ENCODE peak calls at places on chromosomes 16 and 17, in eight cellular contexts. L is heart left ventricle, P is IMR-90, I is tibial nerve, R is breast epithelium, Z is transverse colon, H is HCT116, Y is H1. K is an unnamed sample. For H3K27me3 and H3K4me1, the result is how much of the 10 kb centered on the place peaks cover.

GRCh38 chr16:11080999-11081630 is 136.8 kb downstream of the CLEC16A start:
- DNase-seq in H (no peak), P (no peak), Z (no peak), L (peak), Y (no peak), R (no peak), I (no peak), K (no peak)

GRCh38 chr17:79087428-79088143 is 13.0 kb downstream of the ENGASE start:
- DNase-seq in Z (peak), Y (peak), L (peak), I (peak), R (peak), P (peak), H (peak), K (no peak)

GRCh38 chr16:55370762-55371482 is 46.9 kb downstream of the IRX6 start:
- DNase-seq in P (peak), L (peak), I (peak), Y (peak), H (no peak), R (peak), Z (peak), K (peak)

GRCh38 chr17:78358538-78359215 is 1.2 kb downstream of the SOCS3 start:
- DNase-seq in Y (no peak), Z (peak), R (no peak), P (peak), L (no peak), H (no peak), I (no peak), K (no peak)

GRCh38 chr17:6421700-6422604 is 13.0 kb downstream of the AIPL1 start:
- DNase-seq in R (peak), H (peak), L (peak), Y (peak), P (peak), Z (peak), I (peak), K (no peak)

GRCh38 chr17:62704381-62704971 is 77.0 kb downstream of the MRC2 start:
- DNase-seq in P (peak), I (no peak), Z (peak), R (no peak), H (no peak), Y (peak), L (no peak), K (no peak)

GRCh38 chr16:65991149-65991701 is 375.3 kb upstream of the CDH5 start:
- DNase-seq in I (no peak), L (no peak), Y (no peak), Z (no peak), P (no peak), H (no peak), R (no peak), K (no peak)

GRCh38 chr17:82006468-82007227 is 16.0 kb downstream of the CENPX start:
- DNase-seq in I (no peak), Y (no peak), Z (no peak), R (no peak), P (peak), H (no peak), L (peak), K (no peak)

GRCh38 chr17:57626520-57627210 is 118.4 kb downstream of the CCDC182 start:
- DNase-seq in I (no peak), P (no peak), L (peak), Y (no peak), H (no peak), R (no peak), Z (no peak), K (no peak)

GRCh38 chr16:14309001-14309886 is 238.1 kb downstream of the MRTFB start:
- DNase-seq in R (peak), I (no peak), L (no peak), H (no peak), P (peak), Z (no peak), Y (no peak), K (no peak)

GRCh38 chr16:70460737-70461261 is 6.4 kb downstream of the FCSK start:
- DNase-seq in Z (no peak), L (no peak), I (no peak), P (peak), H (no peak), Y (no peak), R (no peak), K (no peak)

GRCh38 chr16:86410076-86410475 is 100.3 kb upstream of the FOXF1 start:
- DNase-seq in Y (no peak), Z (no peak), P (no peak), H (no peak), L (no peak), R (no peak), I (no peak), K (no peak)

GRCh38 chr17:81858170-81858966 is 2.0 kb downstream of the P4HB start:
- DNase-seq in H (no peak), I (no peak), P (no peak), L (no peak), Z (no peak), Y (no peak), R (no peak), K (no peak)

GRCh38 chr17:72136692-72137550 is 16.1 kb downstream of the SOX9 start:
- DNase-seq in I (no peak), H (peak), Y (no peak), Z (no peak), R (no peak), P (peak), L (no peak), K (no peak)

GRCh38 chr17:68600881-68601564 is at the start of gene FAM20A:
- DNase-seq in R (no peak), Z (peak), H (no peak), P (no peak), L (peak), I (no peak), Y (peak), K (peak)

GRCh38 chr16:468072-468821 is 42.8 kb downstream of the RAB11FIP3 start:
- DNase-seq in H (no peak), P (no peak), Z (no peak), I (no peak), R (no peak), L (no peak), Y (no peak), K (no peak)

GRCh38 chr16:27690604-27691003 is 140.7 kb downstream of the KATNIP start:
- DNase-seq in R (no peak), P (peak), Z (peak), L (no peak), I (no peak), Y (peak), H (peak), K (no peak)

GRCh38 chr17:79340286-79340685 is 265.7 kb downstream of the ENGASE start:
- DNase-seq in P (no peak), H (no peak), R (no peak), Y (no peak), Z (peak), I (no peak), L (no peak), K (no peak)

GRCh38 chr17:81392909-81393654 is 2.2 kb upstream of the BAHCC1 start:
- DNase-seq in Y (peak), I (no peak), R (no peak), L (no peak), Z (no peak), P (no peak), H (no peak), K (no peak)

GRCh38 chr16:11152205-11152604 is 103.8 kb downstream of the SOCS1 start:
- DNase-seq in H (no peak), Z (no peak), Y (no peak), I (no peak), L (no peak), R (no peak), P (no peak), K (no peak)

GRCh38 chr17:64300566-64300965 is 37.5 kb upstream of the TEX2 start:
- DNase-seq in L (no peak), P (no peak), I (no peak), H (no peak), R (no peak), Y (no peak), Z (no peak), K (no peak)

GRCh38 chr16:31453255-31454204 is 5.8 kb upstream of the ARMC5 start:
- DNase-seq in Z (peak), H (no peak), I (no peak), L (peak), P (peak), Y (no peak), R (no peak), K (peak)

GRCh38 chr17:82213251-82214011 is 789 bp upstream of the CCDC57 start:
- DNase-seq in Y (peak), R (no peak), I (no peak), L (no peak), P (peak), H (no peak), Z (peak), K (peak)

GRCh38 chr17:43644081-43644480 is 17.6 kb downstream of the MEOX1 start:
- DNase-seq in P (no peak), R (no peak), L (peak), Y (no peak), H (no peak), Z (no peak), I (no peak), K (no peak)

GRCh38 chr17:8577868-8578267 is 52.7 kb downstream of the MYH10 start:
- DNase-seq in Y (no peak), P (no peak), Z (no peak), H (no peak), R (no peak), L (no peak), I (no peak), K (no peak)

GRCh38 chr17:49914096-49914490 is 54.9 kb upstream of the DLX4 start:
- DNase-seq in I (no peak), R (no peak), P (no peak), Y (no peak), L (no peak), Z (no peak), H (no peak), K (no peak)

GRCh38 chr16:27414803-27415431 is 12.9 kb downstream of the IL21R start:
- DNase-seq in Z (no peak), R (no peak), H (no peak), L (no peak), I (no peak), Y (peak), P (no peak), K (no peak)

GRCh38 chr16:19179890-19180490 is 11.9 kb downstream of the SYT17 start:
- DNase-seq in L (peak), P (peak), Z (peak), I (no peak), R (no peak), H (peak), Y (peak), K (peak)

GRCh38 chr17:27497696-27498095 is 41.4 kb downstream of the KSR1 start:
- DNase-seq in P (no peak), Z (no peak), H (no peak), L (no peak), R (no peak), I (no peak), Y (no peak), K (no peak)

GRCh38 chr17:47708864-47709541 is 15.0 kb downstream of the TBKBP1 start:
- DNase-seq in I (no peak), Z (no peak), H (no peak), R (no peak), Y (peak), P (peak), L (peak), K (no peak)

GRCh38 chr17:48522031-48522593 is 8.7 kb downstream of the HOXB1 start:
- DNase-seq in Y (no peak), Z (no peak), P (peak), H (no peak), I (no peak), R (peak), L (no peak), K (no peak)

GRCh38 chr17:39757931-39758873 is 20.5 kb downstream of the GRB7 start:
- DNase-seq in Z (peak), P (no peak), Y (no peak), L (no peak), R (no peak), I (no peak), H (no peak), K (no peak)

GRCh38 chr16:28845173-28846079 is 722 bp downstream of the TUFM start:
- DNase-seq in R (no peak), Y (no peak), I (no peak), Z (peak), P (peak), H (peak), L (no peak), K (no peak)

GRCh38 chr17:51036084-51036483 is 84.6 kb downstream of the SPAG9 start:
- DNase-seq in Z (no peak), L (no peak), Y (no peak), P (no peak), I (no peak), R (no peak), H (no peak), K (no peak)

GRCh38 chr17:64508683-64509082 is 1.9 kb downstream of the CEP95 start:
- DNase-seq in L (no peak), Y (no peak), P (no peak), R (no peak), H (no peak), I (no peak), Z (no peak), K (no peak)

GRCh38 chr17:43020789-43021738 is 1.1 kb downstream of the VAT1 start:
- DNase-seq in I (peak), L (peak), Z (peak), H (no peak), Y (peak), R (peak), P (peak), K (peak)

GRCh38 chr17:11893862-11894261 is 103.4 kb downstream of the ZNF18 start:
- DNase-seq in Z (no peak), H (no peak), P (no peak), L (no peak), I (no peak), R (no peak), Y (no peak), K (no peak)

GRCh38 chr17:66755101-66755943 is 79.6 kb upstream of the CACNG5 start:
- DNase-seq in Z (peak), P (no peak), Y (no peak), I (no peak), R (no peak), L (no peak), H (peak), K (no peak)

GRCh38 chr16:67028167-67028554 is 788 bp upstream of the CBFB start:
- DNase-seq in L (no peak), H (no peak), Z (no peak), Y (no peak), I (no peak), P (no peak), R (no peak), K (no peak)

GRCh38 chr16:67028555-67029248 is at the start of gene CBFB:
- DNase-seq in Z (peak), H (peak), Y (peak), I (peak), R (peak), L (peak), P (peak), K (peak)

GRCh38 chr16:67027046-67027445 is 1.9 kb upstream of the CBFB start:
- DNase-seq in P (no peak), Y (peak), I (no peak), R (no peak), Z (no peak), L (no peak), H (no peak), K (peak)

GRCh38 chr16:67030221-67030962 is 1.4 kb downstream of the CBFB start:
- DNase-seq in Y (peak), Z (no peak), L (no peak), I (no peak), H (no peak), R (no peak), P (no peak), K (no peak)

GRCh38 chr16:67029249-67030096 is 524 bp downstream of the CBFB start:
- DNase-seq in Z (peak), I (peak), L (peak), P (peak), R (peak), Y (peak), H (no peak), K (peak)
- TF ChIP-seq POLR2A in Z (peak), I (peak), L (no peak), P (peak), R (no peak), Y (peak), H (no peak), K (no peak)

GRCh38 chr16:1865902-1866690 is 5.9 kb downstream of the MEIOB start:
- DNase-seq in P (no peak), R (no peak), Y (no peak), Z (no peak), L (no peak), I (no peak), H (no peak), K (no peak)

GRCh38 chr16:1859650-1860049 is 12.3 kb downstream of the MEIOB start:
- DNase-seq in I (no peak), Z (peak), Y (no peak), H (no peak), R (no peak), L (no peak), P (no peak), K (no peak)

GRCh38 chr16:1862394-1862793 is 9.6 kb downstream of the MEIOB start:
- DNase-seq in P (no peak), L (no peak), Z (no peak), R (no peak), I (no peak), H (no peak), Y (no peak), K (no peak)

GRCh38 chr16:1861730-1862129 is 10.2 kb downstream of the MEIOB start:
- DNase-seq in Y (no peak), L (no peak), P (no peak), I (no peak), Z (no peak), R (no peak), H (no peak), K (no peak)

GRCh38 chr16:1863681-1864460 is 8.1 kb downstream of the MEIOB start:
- DNase-seq in Y (no peak), L (no peak), P (peak), I (no peak), R (no peak), Z (no peak), H (peak), K (no peak)
- H3K27me3 ChIP-seq in Y (under half), L (under half), P (under half), I (under half), R (under half), Z (under half), H (under half), K (under half)

GRCh38 chr17:77001487-77001886 is 133.3 kb downstream of the MGAT5B start:
- DNase-seq in R (no peak), I (no peak), L (no peak), H (no peak), Z (no peak), P (no peak), Y (no peak), K (no peak)

GRCh38 chr17:76995352-76996105 is 127.3 kb downstream of the MGAT5B start:
- DNase-seq in R (no peak), H (no peak), L (no peak), Z (no peak), P (no peak), I (no peak), Y (no peak), K (no peak)

GRCh38 chr17:76996741-76997694 is 128.8 kb downstream of the MGAT5B start:
- DNase-seq in L (no peak), P (no peak), Y (no peak), I (no peak), H (no peak), R (peak), Z (no peak), K (no peak)

GRCh38 chr17:76998839-76999238 is 130.6 kb downstream of the MGAT5B start:
- DNase-seq in Z (no peak), Y (no peak), I (no peak), L (no peak), P (no peak), H (no peak), R (no peak), K (no peak)

GRCh38 chr17:76997981-76998531 is 129.9 kb downstream of the MGAT5B start:
- DNase-seq in R (peak), P (no peak), Z (peak), Y (no peak), H (no peak), I (no peak), L (no peak), K (no peak)
- H3K4me1 ChIP-seq in R (under half), P (under half), Z (under half), Y (under half), H (under half), I (under half), L (under half), K (under half)

DNA sequence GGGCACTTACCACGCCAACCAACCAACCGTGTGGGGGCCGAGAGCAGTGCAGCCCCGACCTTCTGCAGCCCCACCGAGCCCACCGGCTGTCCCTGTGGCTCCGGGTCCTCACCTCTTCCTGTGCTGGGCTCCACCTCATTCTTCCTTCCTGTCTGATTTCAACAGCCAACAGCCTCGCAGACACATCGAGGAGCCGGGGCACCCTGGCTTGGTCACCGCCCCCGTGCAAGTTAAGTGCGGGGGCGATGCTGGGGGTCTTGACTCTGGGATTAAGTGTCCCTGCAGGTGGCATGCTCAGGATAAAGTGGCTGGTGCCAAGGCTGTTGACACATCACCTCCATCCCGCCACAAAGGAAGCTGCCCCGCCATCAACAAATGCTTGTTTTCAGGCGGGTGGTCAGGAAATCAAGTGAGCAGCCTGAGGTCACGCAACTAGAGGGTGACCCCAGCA is at the start of gene NLRC3:
- DNase-seq in H (no peak), Y (no peak), P (no peak), R (no peak), Z (peak), I (no peak), L (no peak), K (no peak)
- TF ChIP-seq POLR2A in H (no peak), Y (no peak), P (no peak), R (no peak), Z (no peak), I (no peak), L (no peak), K (no peak)

DNA sequence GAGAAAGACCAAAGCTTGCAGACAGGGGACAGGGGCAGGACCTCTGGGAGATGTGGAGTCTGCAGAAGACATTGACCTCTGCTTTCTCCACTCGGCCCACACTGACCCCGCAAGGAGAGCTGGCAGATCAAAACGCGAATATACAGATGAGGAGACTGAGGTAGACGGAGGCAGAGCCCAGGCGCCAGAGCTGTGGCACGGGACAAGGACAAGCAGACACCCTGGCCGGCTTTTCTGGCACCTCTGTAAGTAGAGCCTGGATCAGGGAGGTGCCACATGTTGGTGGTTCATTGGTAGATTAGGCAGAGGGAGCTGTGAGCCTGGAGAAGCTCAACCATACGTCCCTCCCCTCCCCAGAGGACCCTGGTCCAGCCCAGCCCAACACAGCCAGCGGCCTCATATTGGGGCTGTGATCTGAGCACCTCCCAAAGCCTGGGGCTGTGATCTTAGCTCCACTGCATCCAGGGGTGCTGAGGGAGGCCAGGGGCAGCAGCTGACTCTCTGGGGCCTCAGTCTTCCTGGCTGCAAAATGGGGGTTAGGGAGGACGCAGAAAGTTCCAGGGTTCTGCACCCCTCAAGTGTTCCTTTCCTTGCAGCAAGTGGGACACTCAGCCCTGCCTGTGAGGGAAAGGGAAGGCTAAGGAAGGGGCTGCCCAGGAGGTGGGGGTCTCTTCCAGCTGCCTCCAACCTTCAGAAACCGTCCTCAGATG is 4.0 kb downstream of the NATD1 start:
- DNase-seq in R (no peak), I (no peak), H (no peak), Y (no peak), Z (no peak), L (no peak), P (no peak), K (no peak)
- H3K27me3 ChIP-seq in R (under half), I (under half), H (under half), Y (under half), Z (under half), L (under half), P (under half), K (under half)

DNA sequence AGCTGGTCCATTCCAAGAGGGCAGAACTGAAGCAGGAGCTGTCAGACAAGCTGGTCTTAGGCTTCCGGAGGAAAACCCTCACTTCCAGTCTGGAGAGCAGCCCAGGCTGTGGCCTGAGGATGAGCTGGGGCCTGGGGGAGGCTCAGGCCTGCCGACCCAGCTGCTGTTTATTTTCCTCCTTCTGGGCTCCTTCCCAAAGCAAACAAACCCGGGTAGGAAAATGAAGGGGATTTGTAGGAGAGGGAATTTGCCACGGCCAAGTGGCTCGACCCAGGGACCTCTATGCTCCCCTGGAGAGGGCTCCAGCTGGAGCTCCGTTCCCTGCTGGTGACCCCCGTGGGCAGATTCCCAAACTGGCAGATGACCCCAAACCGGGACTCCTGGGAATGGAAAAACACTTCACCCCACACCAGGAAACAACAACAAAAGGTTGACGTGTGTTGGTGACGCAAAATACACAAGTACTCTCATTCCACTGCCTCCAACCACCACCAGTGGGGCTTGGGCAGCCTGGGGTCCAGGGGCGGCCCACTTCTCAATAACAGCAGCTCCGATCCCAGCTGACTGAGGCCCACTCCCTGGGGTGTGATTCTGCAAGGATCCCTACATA is 8.8 kb downstream of the JUP start:
- DNase-seq in H (no peak), Z (peak), I (peak), Y (no peak), P (peak), L (peak), R (peak), K (no peak)
- H3K4me1 ChIP-seq in H (half or more), Z (half or more), I (under half), Y (under half), P (under half), L (half or more), R (under half), K (half or more)

K was measured in suprapubic skin.